ENCODE peak calls at places on chromosome 4, in four cellular contexts. S is stimulated activated CD8-positive, alpha-beta memory T cell treated with anti-CD3 and anti-CD28 coated beads, Interleukin-15, amount 100 ng/mL, for 1 hour; E is dorsolateral prefrontal cortex; Z is RCC 7860. M is an unnamed sample.

GRCh38 chr4:7584760-7585159 is 150.0 kb upstream of the PSAPL1 start:
- DNase-seq in Z (no peak), S (no peak), E (no peak), M (no peak)

GRCh38 chr4:141569141-141569540 is 67.2 kb upstream of the IL15 start:
- DNase-seq in E (no peak), Z (peak), S (no peak), M (no peak)

GRCh38 chr4:122898370-122899150 is 23.8 kb downstream of the NUDT6 start:
- DNase-seq in Z (peak), E (no peak), S (no peak), M (no peak)

GRCh38 chr4:28744066-28744465 is 1883.4 kb downstream of the STIM2 start:
- DNase-seq in Z (no peak), E (no peak), S (no peak), M (no peak)

GRCh38 chr4:115332078-115332477 is 218.7 kb upstream of the NDST4 start:
- DNase-seq in Z (no peak), E (no peak), S (no peak), M (no peak)

GRCh38 chr4:122229857-122230256 is 77.7 kb downstream of the BLTP1 start:
- DNase-seq in E (no peak), Z (no peak), S (no peak), M (no peak)

GRCh38 chr4:22707390-22707789 is 14.7 kb downstream of the GBA3 start:
- DNase-seq in S (no peak), Z (no peak), E (no peak), M (no peak)

GRCh38 chr4:25058796-25059195 is 28.1 kb upstream of the LGI2 start:
- DNase-seq in Z (no peak), E (no peak), S (no peak), M (no peak)

GRCh38 chr4:68963389-68963788 is 11.8 kb upstream of the UGT2A3 start:
- DNase-seq in S (no peak), Z (peak), E (no peak), M (no peak)

GRCh38 chr4:152836936-152837335 is 57.2 kb downstream of the ARFIP1 start:
- DNase-seq in S (no peak), Z (no peak), E (no peak), M (no peak)

GRCh38 chr4:72505314-72505744 is 63.7 kb downstream of the ADAMTS3 start:
- DNase-seq in S (no peak), E (no peak), Z (peak), M (peak)

GRCh38 chr4:14856076-14856926 is 146.0 kb upstream of the CPEB2 start:
- DNase-seq in S (no peak), E (no peak), Z (peak), M (peak)

GRCh38 chr4:161828061-161828460 is 335.7 kb downstream of the FSTL5 start:
- DNase-seq in S (no peak), Z (no peak), E (no peak), M (no peak)

GRCh38 chr4:67963345-67963744 is at the start of gene TMPRSS11A:
- DNase-seq in S (no peak), Z (no peak), E (no peak), M (no peak)

GRCh38 chr4:152628128-152628527 is 51.7 kb downstream of the TMEM154 start:
- DNase-seq in E (peak), Z (no peak), S (no peak), M (no peak)

GRCh38 chr4:59553063-59553738 is 1646.9 kb upstream of the ADGRL3 start:
- DNase-seq in E (no peak), S (no peak), Z (peak), M (no peak)